ENCODE peak calls at places on chromosomes 1 and 21, in seven cellular contexts. B is NCI-H69, Z is SHP77 treated with DMSO at 0.1 percent for 48 hours, H is GM12891, G is progenitor cell of endocrine pancreas, Y is dorsolateral prefrontal cortex, V is SK-N-SH. K is an unnamed sample.

GRCh38 chr1:48039088-48040049 is 42.2 kb upstream of the TRABD2B start:
- DNase-seq in B (peak; percentile 76), Z (no peak), H (no peak), G (no peak), Y (no peak), V (no peak), K (no peak)

GRCh38 chr1:113913887-113914664 is 8.9 kb downstream of the DCLRE1B start:
- DNase-seq in B (no peak), Z (no peak), H (no peak), G (no peak), Y (no peak), V (no peak), K (no peak)

GRCh38 chr21:44299458-44300261 is at the start of gene PFKL:
- DNase-seq in B (peak; percentile 82), Z (no peak), H (peak; percentile 95), G (peak; percentile 48), Y (peak; percentile 54), V (peak; percentile 96), K (peak; percentile 87)

GRCh38 chr1:46425740-46426139 is 31.6 kb downstream of the FAAH start:
- DNase-seq in B (no peak), Z (no peak), H (no peak), G (no peak), Y (no peak), V (no peak), K (no peak)

GRCh38 chr1:17286646-17287045 is 21.4 kb upstream of the PADI4 start:
- DNase-seq in B (no peak), Z (no peak), H (no peak), G (no peak), Y (no peak), V (no peak), K (no peak)

GRCh38 chr1:174999216-174999925 is 376 bp upstream of the CACYBP start:
- DNase-seq in B (peak; percentile 100), Z (peak; percentile 89), H (peak; percentile 32), G (peak; percentile 93), Y (peak; percentile 98), V (peak; percentile 79), K (peak; percentile 96)

GRCh38 chr1:12609469-12610003 is 8.5 kb downstream of the DHRS3 start:
- DNase-seq in B (no peak), Z (no peak), H (no peak), G (no peak), Y (no peak), V (no peak), K (no peak)

GRCh38 chr1:20164694-20165202 is 21.1 kb upstream of the UBXN10 start:
- DNase-seq in B (no peak), Z (no peak), H (no peak), G (no peak), Y (no peak), V (no peak), K (no peak)

GRCh38 chr1:12485231-12486172 is 132.5 kb downstream of the DHRS3 start:
- DNase-seq in B (no peak), Z (no peak), H (no peak), G (no peak), Y (no peak), V (peak; percentile 71), K (no peak)

GRCh38 chr1:234608720-234609527 is 1.1 kb downstream of the IRF2BP2 start:
- DNase-seq in B (no peak), Z (no peak), H (no peak), G (no peak), Y (peak; percentile 40), V (no peak), K (peak; percentile 49)